ENCODE peak calls at places on chromosomes 7 and 10, in nine cellular contexts. One of them, this sample, is unnamed.

GRCh38 chr7:97025983-97026704 is 1.5 kb upstream of the DLX5 start:
- DNase-seq in SK-N-SH: no peak
- DNase-seq in stomach: peak; percentile 48
- DNase-seq in breast epithelium: no peak
- DNase-seq in H1: no peak
- DNase-seq in suprapubic skin: no peak
- DNase-seq in Panc1: no peak
- DNase-seq in transverse colon: no peak
- DNase-seq in sigmoid colon: no peak
- DNase-seq in this sample: peak; percentile 26

GRCh38 chr7:50627824-50628361 is 62.7 kb upstream of the DDC start:
- DNase-seq in Panc1: no peak
- DNase-seq in suprapubic skin: no peak
- DNase-seq in SK-N-SH: peak; percentile 61
- DNase-seq in H1: no peak
- DNase-seq in transverse colon: no peak
- DNase-seq in stomach: no peak
- DNase-seq in breast epithelium: no peak
- DNase-seq in sigmoid colon: no peak
- DNase-seq in this sample: no peak

GRCh38 chr7:44986218-44987053 is 7.6 kb upstream of the MYO1G start:
- DNase-seq in stomach: peak; percentile 95
- DNase-seq in sigmoid colon: peak; percentile 96
- DNase-seq in transverse colon: peak; percentile 96
- DNase-seq in SK-N-SH: peak; percentile 98
- DNase-seq in suprapubic skin: peak; percentile 95
- DNase-seq in breast epithelium: peak; percentile 86
- DNase-seq in H1: peak; percentile 83
- DNase-seq in Panc1: peak; percentile 86
- DNase-seq in this sample: peak; percentile 94

GRCh38 chr7:6346581-6346980 is 74.2 kb upstream of the CYTH3 start:
- DNase-seq in breast epithelium: no peak
- DNase-seq in transverse colon: no peak
- DNase-seq in stomach: no peak
- DNase-seq in H1: no peak
- DNase-seq in suprapubic skin: no peak
- DNase-seq in SK-N-SH: no peak
- DNase-seq in sigmoid colon: no peak
- DNase-seq in Panc1: no peak
- DNase-seq in this sample: no peak

GRCh38 chr10:126240483-126240882 is 147.8 kb downstream of the ADAM12 start:
- DNase-seq in breast epithelium: no peak
- DNase-seq in H1: no peak
- DNase-seq in sigmoid colon: no peak
- DNase-seq in transverse colon: no peak
- DNase-seq in SK-N-SH: no peak
- DNase-seq in Panc1: no peak
- DNase-seq in suprapubic skin: no peak
- DNase-seq in stomach: no peak
- DNase-seq in this sample: no peak

GRCh38 chr10:126521354-126521753 is 133.1 kb upstream of the ADAM12 start:
- DNase-seq in Panc1: peak; percentile 32
- DNase-seq in SK-N-SH: no peak
- DNase-seq in sigmoid colon: no peak
- DNase-seq in breast epithelium: no peak
- DNase-seq in H1: no peak
- DNase-seq in suprapubic skin: no peak
- DNase-seq in transverse colon: no peak
- DNase-seq in stomach: no peak
- DNase-seq in this sample: no peak

GRCh38 chr10:89393898-89394297 is 1.5 kb downstream of the IFIT1 start:
- DNase-seq in stomach: no peak
- DNase-seq in sigmoid colon: no peak
- DNase-seq in Panc1: no peak
- DNase-seq in H1: no peak
- DNase-seq in breast epithelium: no peak
- DNase-seq in suprapubic skin: no peak
- DNase-seq in SK-N-SH: no peak
- DNase-seq in transverse colon: no peak
- DNase-seq in this sample: no peak

GRCh38 chr7:142539901-142540300 is 209.4 kb upstream of the PRSS1 start:
- DNase-seq in H1: no peak
- DNase-seq in stomach: no peak
- DNase-seq in transverse colon: no peak
- DNase-seq in Panc1: peak; percentile 90
- DNase-seq in SK-N-SH: no peak
- DNase-seq in breast epithelium: no peak
- DNase-seq in sigmoid colon: no peak
- DNase-seq in suprapubic skin: no peak
- DNase-seq in this sample: peak; percentile 72

GRCh38 chr10:61830846-61831273 is 70.6 kb upstream of the ARID5B start:
- DNase-seq in Panc1: no peak
- DNase-seq in sigmoid colon: no peak
- DNase-seq in stomach: no peak
- DNase-seq in SK-N-SH: no peak
- DNase-seq in transverse colon: no peak
- DNase-seq in H1: no peak
- DNase-seq in suprapubic skin: no peak
- DNase-seq in breast epithelium: no peak
- DNase-seq in this sample: peak; percentile 36

GRCh38 chr10:73893386-73893785 is 17.5 kb upstream of the PLAU start:
- DNase-seq in SK-N-SH: no peak
- DNase-seq in stomach: no peak
- DNase-seq in sigmoid colon: no peak
- DNase-seq in suprapubic skin: no peak
- DNase-seq in H1: no peak
- DNase-seq in breast epithelium: no peak
- DNase-seq in transverse colon: no peak
- DNase-seq in Panc1: no peak
- DNase-seq in this sample: no peak

GRCh38 chr7:156156734-156157408 is 344.6 kb upstream of the SHH start:
- DNase-seq in transverse colon: peak; percentile 34
- DNase-seq in Panc1: peak; percentile 46
- DNase-seq in sigmoid colon: no peak
- DNase-seq in breast epithelium: no peak
- DNase-seq in stomach: peak; percentile 72
- DNase-seq in suprapubic skin: no peak
- DNase-seq in H1: peak; percentile 19
- DNase-seq in SK-N-SH: peak; percentile 43
- DNase-seq in this sample: no peak

GRCh38 chr10:109247819-109248218 is 675.5 kb downstream of the XPNPEP1 start:
- DNase-seq in sigmoid colon: no peak
- DNase-seq in stomach: no peak
- DNase-seq in breast epithelium: no peak
- DNase-seq in transverse colon: no peak
- DNase-seq in H1: no peak
- DNase-seq in Panc1: no peak
- DNase-seq in SK-N-SH: no peak
- DNase-seq in suprapubic skin: no peak
- DNase-seq in this sample: no peak

GRCh38 chr10:78542536-78542935 is 508.9 kb downstream of the RPS24 start:
- DNase-seq in transverse colon: no peak
- DNase-seq in suprapubic skin: no peak
- DNase-seq in SK-N-SH: no peak
- DNase-seq in breast epithelium: no peak
- DNase-seq in sigmoid colon: peak; percentile 56
- DNase-seq in Panc1: no peak
- DNase-seq in stomach: no peak
- DNase-seq in H1: no peak
- DNase-seq in this sample: no peak

GRCh38 chr7:97011536-97012292 is 6.4 kb downstream of the DLX6 start:
- DNase-seq in transverse colon: no peak
- DNase-seq in H1: no peak
- DNase-seq in breast epithelium: no peak
- DNase-seq in stomach: no peak
- DNase-seq in sigmoid colon: no peak
- DNase-seq in suprapubic skin: no peak
- DNase-seq in SK-N-SH: no peak
- DNase-seq in Panc1: no peak
- DNase-seq in this sample: no peak

GRCh38 chr7:114944742-114945625 is 23.1 kb downstream of the MDFIC start:
- DNase-seq in stomach: peak; percentile 31
- DNase-seq in transverse colon: peak; percentile 43
- DNase-seq in Panc1: no peak
- DNase-seq in SK-N-SH: no peak
- DNase-seq in sigmoid colon: peak; percentile 90
- DNase-seq in breast epithelium: peak; percentile 33
- DNase-seq in H1: no peak
- DNase-seq in suprapubic skin: peak; percentile 81
- DNase-seq in this sample: peak; percentile 60

GRCh38 chr7:887488-887820 is 11.1 kb downstream of the GET4 start:
- DNase-seq in sigmoid colon: peak; percentile 49
- DNase-seq in suprapubic skin: peak; percentile 52
- DNase-seq in transverse colon: no peak
- DNase-seq in stomach: no peak
- DNase-seq in H1: no peak
- DNase-seq in breast epithelium: no peak
- DNase-seq in SK-N-SH: no peak
- DNase-seq in Panc1: no peak
- DNase-seq in this sample: no peak

GRCh38 chr10:15237351-15237750 is 68.9 kb upstream of the NMT2 start:
- DNase-seq in sigmoid colon: no peak
- DNase-seq in Panc1: no peak
- DNase-seq in breast epithelium: no peak
- DNase-seq in suprapubic skin: no peak
- DNase-seq in stomach: no peak
- DNase-seq in SK-N-SH: no peak
- DNase-seq in H1: no peak
- DNase-seq in transverse colon: no peak
- DNase-seq in this sample: peak; percentile 42

GRCh38 chr10:43138757-43139241 is 554 bp downstream of the CSGALNACT2 start:
- DNase-seq in sigmoid colon: no peak
- DNase-seq in transverse colon: peak; percentile 29
- DNase-seq in H1: no peak
- DNase-seq in breast epithelium: no peak
- DNase-seq in Panc1: no peak
- DNase-seq in SK-N-SH: peak; percentile 67
- DNase-seq in stomach: no peak
- DNase-seq in suprapubic skin: no peak
- DNase-seq in this sample: peak; percentile 58

GRCh38 chr7:116588225-116588624 is 63.4 kb downstream of the CAV1 start:
- DNase-seq in Panc1: no peak
- DNase-seq in transverse colon: no peak
- DNase-seq in stomach: no peak
- DNase-seq in H1: no peak
- DNase-seq in sigmoid colon: no peak
- DNase-seq in suprapubic skin: no peak
- DNase-seq in breast epithelium: no peak
- DNase-seq in SK-N-SH: no peak
- DNase-seq in this sample: peak; percentile 81

GRCh38 chr7:117127585-117128168 is 174.4 kb downstream of the ST7 start:
- DNase-seq in stomach: peak; percentile 55
- DNase-seq in SK-N-SH: no peak
- DNase-seq in breast epithelium: no peak
- DNase-seq in suprapubic skin: no peak
- DNase-seq in transverse colon: peak; percentile 49
- DNase-seq in H1: no peak
- DNase-seq in Panc1: peak; percentile 53
- DNase-seq in sigmoid colon: peak; percentile 77
- DNase-seq in this sample: peak; percentile 74

GRCh38 chr10:23656735-23657134 is 217.9 kb downstream of the OTUD1 start:
- DNase-seq in suprapubic skin: no peak
- DNase-seq in SK-N-SH: no peak
- DNase-seq in Panc1: no peak
- DNase-seq in sigmoid colon: no peak
- DNase-seq in stomach: no peak
- DNase-seq in breast epithelium: no peak
- DNase-seq in transverse colon: no peak
- DNase-seq in H1: no peak
- DNase-seq in this sample: no peak
- TF ChIP-seq CTCF in suprapubic skin: peak; percentile 44
- TF ChIP-seq CTCF in SK-N-SH: peak; percentile 69
- TF ChIP-seq CTCF in Panc1: no peak
- TF ChIP-seq CTCF in sigmoid colon: no peak
- TF ChIP-seq CTCF in stomach: peak; percentile 33
- TF ChIP-seq CTCF in breast epithelium: no peak
- TF ChIP-seq CTCF in transverse colon: peak; percentile 19
- TF ChIP-seq CTCF in H1: peak; percentile 65
- TF ChIP-seq CTCF in this sample: no peak

DNA sequence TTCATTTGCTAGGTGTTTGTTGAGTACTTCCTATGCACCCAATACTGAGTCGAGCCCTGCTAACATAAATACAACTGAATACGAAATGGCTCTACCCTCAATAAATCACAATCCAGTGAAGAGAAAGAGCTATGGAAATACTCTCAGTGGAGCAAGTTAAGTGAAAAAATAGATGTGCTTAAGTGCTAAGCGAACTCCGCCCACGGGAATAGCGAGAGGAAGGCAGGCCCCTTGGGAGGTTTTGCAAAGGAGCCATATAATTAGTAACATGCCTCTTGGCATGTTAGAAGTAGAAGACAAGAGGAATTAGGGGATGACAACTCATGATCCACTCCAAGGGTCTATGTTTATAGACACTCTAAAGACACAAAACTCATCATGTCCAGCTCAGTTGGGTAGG is 42.8 kb upstream of the TSPAN33 start:
- DNase-seq in suprapubic skin: no peak
- DNase-seq in stomach: no peak
- DNase-seq in transverse colon: no peak
- DNase-seq in breast epithelium: no peak
- DNase-seq in H1: no peak
- DNase-seq in Panc1: no peak
- DNase-seq in SK-N-SH: no peak
- DNase-seq in sigmoid colon: no peak
- DNase-seq in this sample: no peak
- TF ChIP-seq POLR2AphosphoS5 in suprapubic skin: no peak
- TF ChIP-seq POLR2AphosphoS5 in stomach: no peak
- TF ChIP-seq POLR2AphosphoS5 in transverse colon: no peak
- TF ChIP-seq POLR2AphosphoS5 in breast epithelium: no peak
- TF ChIP-seq POLR2AphosphoS5 in H1: no peak
- TF ChIP-seq POLR2AphosphoS5 in Panc1: no peak
- TF ChIP-seq POLR2AphosphoS5 in SK-N-SH: no peak
- TF ChIP-seq POLR2AphosphoS5 in sigmoid colon: no peak
- TF ChIP-seq POLR2AphosphoS5 in this sample: no peak

DNA sequence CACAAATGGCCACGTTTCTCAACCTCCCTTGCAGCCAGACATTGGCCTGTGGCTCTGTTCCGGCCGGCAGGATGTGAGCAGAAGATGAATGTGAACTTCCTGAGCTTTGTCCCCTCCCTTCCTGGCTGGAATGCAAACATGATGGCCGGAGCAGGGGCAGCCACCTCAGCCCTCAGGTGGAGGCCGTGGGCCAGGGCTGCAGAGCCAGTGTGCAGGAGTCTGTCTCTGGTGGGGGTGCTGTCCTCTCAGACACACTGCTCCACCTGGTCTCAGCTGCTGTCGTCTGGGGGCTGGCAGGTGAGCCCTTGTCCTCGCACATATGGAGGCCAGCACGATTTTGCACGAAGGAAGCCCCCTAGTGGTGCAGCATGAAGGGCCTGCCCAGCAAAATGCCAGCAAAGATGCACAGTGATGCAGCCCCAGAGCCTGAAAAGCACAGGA is 25.3 kb upstream of the PWWP2B start:
- DNase-seq in transverse colon: no peak
- DNase-seq in suprapubic skin: peak; percentile 30
- DNase-seq in Panc1: no peak
- DNase-seq in H1: no peak
- DNase-seq in stomach: no peak
- DNase-seq in breast epithelium: no peak
- DNase-seq in sigmoid colon: no peak
- DNase-seq in SK-N-SH: no peak
- DNase-seq in this sample: no peak
- TF ChIP-seq CTCF in transverse colon: no peak
- TF ChIP-seq CTCF in suprapubic skin: no peak
- TF ChIP-seq CTCF in Panc1: no peak
- TF ChIP-seq CTCF in H1: peak; percentile 68
- TF ChIP-seq CTCF in stomach: no peak
- TF ChIP-seq CTCF in breast epithelium: no peak
- TF ChIP-seq CTCF in sigmoid colon: no peak
- TF ChIP-seq CTCF in SK-N-SH: peak; percentile 45
- TF ChIP-seq CTCF in this sample: peak; percentile 30

GRCh38 chr10:28532509-28533314 is at the start of gene WAC:
- DNase-seq in Panc1: peak; percentile 53
- DNase-seq in SK-N-SH: peak; percentile 96
- DNase-seq in suprapubic skin: peak; percentile 97
- DNase-seq in breast epithelium: peak; percentile 91
- DNase-seq in sigmoid colon: peak; percentile 97
- DNase-seq in transverse colon: peak; percentile 97
- DNase-seq in stomach: peak; percentile 97
- DNase-seq in H1: peak; percentile 71
- DNase-seq in this sample: peak; percentile 94
- TF ChIP-seq POLR2AphosphoS5 in Panc1: peak; percentile 75
- TF ChIP-seq POLR2AphosphoS5 in SK-N-SH: peak; percentile 96
- TF ChIP-seq POLR2AphosphoS5 in suprapubic skin: no peak
- TF ChIP-seq POLR2AphosphoS5 in breast epithelium: peak; percentile 94
- TF ChIP-seq POLR2AphosphoS5 in sigmoid colon: peak; percentile 84
- TF ChIP-seq POLR2AphosphoS5 in transverse colon: peak; percentile 70
- TF ChIP-seq POLR2AphosphoS5 in stomach: peak; percentile 82
- TF ChIP-seq POLR2AphosphoS5 in H1: peak; percentile 59
- TF ChIP-seq POLR2AphosphoS5 in this sample: peak; percentile 36

This sample was measured in endothelial cell of umbilical vein.